ENCODE peak calls at places on chromosomes 3 and 15, in five cellular contexts. J is B cell, O is cardiac muscle cell, H is lower leg skin, S is neural crest cell. N is an unnamed sample.

GRCh38 chr3:106728315-106728821 is 648.9 kb upstream of the CCDC54 start:
- DNase-seq in J (no peak), O (no peak), H (no peak), S (no peak), N (peak)

GRCh38 chr15:42845581-42845980 is 75.0 kb downstream of the TTBK2 start:
- DNase-seq in H (no peak), S (no peak), O (no peak), J (no peak), N (peak)

GRCh38 chr15:44598892-44599291 is 61.9 kb downstream of the EIF3J start:
- DNase-seq in H (no peak), S (no peak), J (no peak), O (no peak), N (no peak)

GRCh38 chr3:85433334-85433733 is 474.5 kb downstream of the CADM2 start:
- DNase-seq in S (no peak), O (no peak), J (no peak), H (no peak), N (no peak)

GRCh38 chr3:13209334-13209733 is 136.1 kb upstream of the IQSEC1 start:
- DNase-seq in H (no peak), O (no peak), S (no peak), J (no peak), N (no peak)

GRCh38 chr3:176741648-176742047 is 455.6 kb downstream of the TBL1XR1 start:
- DNase-seq in O (no peak), H (no peak), J (no peak), S (no peak), N (no peak)

GRCh38 chr15:93302080-93302765 is 213.2 kb upstream of the RGMA start:
- DNase-seq in O (no peak), H (peak), J (no peak), S (no peak), N (peak)

GRCh38 chr3:186414735-186415419 is 52.8 kb upstream of the DGKG start:
- DNase-seq in O (no peak), H (no peak), J (no peak), S (no peak), N (peak)

GRCh38 chr3:38004415-38005075 is 14.0 kb downstream of the VILL start:
- DNase-seq in O (peak), S (peak), H (peak), J (peak), N (peak)

GRCh38 chr15:42088801-42089640 is 5.3 kb downstream of the PLA2G4D start:
- DNase-seq in J (no peak), O (no peak), S (no peak), H (peak), N (no peak)

GRCh38 chr15:22962611-22963010 is 17.6 kb downstream of the CYFIP1 start:
- DNase-seq in S (no peak), O (no peak), J (no peak), H (no peak), N (no peak)

GRCh38 chr15:74129411-74130088 is 836 bp upstream of the ISLR2 start:
- DNase-seq in S (no peak), O (no peak), J (peak), H (no peak), N (no peak)

GRCh38 chr3:45325676-45326075 is 62.7 kb upstream of the LARS2 start:
- DNase-seq in J (no peak), S (no peak), O (no peak), H (peak), N (no peak)
- TF ChIP-seq CTCF in J (no peak), S (no peak), O (no peak), H (no peak), N (no peak)

DNA sequence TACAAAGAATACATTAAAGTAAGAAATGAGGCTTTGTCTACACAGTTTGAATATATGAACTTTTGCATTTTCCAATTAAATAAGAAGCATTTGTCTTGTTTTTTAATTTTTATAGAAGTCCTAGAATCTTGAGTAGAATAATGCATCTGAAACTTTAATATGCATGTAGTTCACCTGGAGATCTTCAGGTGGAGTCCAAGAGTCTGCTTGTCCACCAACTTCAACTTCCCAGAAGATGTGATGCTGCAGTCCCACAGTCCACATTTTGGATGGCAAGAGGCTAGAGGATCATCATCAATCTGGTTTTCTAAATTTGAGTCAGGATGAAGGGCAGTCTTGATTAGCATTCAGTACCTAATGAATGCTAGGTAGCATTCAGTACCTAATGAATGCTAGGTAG is 357.6 kb upstream of the SOX2 start:
- DNase-seq in O (no peak), S (no peak), H (no peak), J (no peak), N (no peak)
- TF ChIP-seq CTCF in O (no peak), S (no peak), H (no peak), J (no peak), N (no peak)

DNA sequence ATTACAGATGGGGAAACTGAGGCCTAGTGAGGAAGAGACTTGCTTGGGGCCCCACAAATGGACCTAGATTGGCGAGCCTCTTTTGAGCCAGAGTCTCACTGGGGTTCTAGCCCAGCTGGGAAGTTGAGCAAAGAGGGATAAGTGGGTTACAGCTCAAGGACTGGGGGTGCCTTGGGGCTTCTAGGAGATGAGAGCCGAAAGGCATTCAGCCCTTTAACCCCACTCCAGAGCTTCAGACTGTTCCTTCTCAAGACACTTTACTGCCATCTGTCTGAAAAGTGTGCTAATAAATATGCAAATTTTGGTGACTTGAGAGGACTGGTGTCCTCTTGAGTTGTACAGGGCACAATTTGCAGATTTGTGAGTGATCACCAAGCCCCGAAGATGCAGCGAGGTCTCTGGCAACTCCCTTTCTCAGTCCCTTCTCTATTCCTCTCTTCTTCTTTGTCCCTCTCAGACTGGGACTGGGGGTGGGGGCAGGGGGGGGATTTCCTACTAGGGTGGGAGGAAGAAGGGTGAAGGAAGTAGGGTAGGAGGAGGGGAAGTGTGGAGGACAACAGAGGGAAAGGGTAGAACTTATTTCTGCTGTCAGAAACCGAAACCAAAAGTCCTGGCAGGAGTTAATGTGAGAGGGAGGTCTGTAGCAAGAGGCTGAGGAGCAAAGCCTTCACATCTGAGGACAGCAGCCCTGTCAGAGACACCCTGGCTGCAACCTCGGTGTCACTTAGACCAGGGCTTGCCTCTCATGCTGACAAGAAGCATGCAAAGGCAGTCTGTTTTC is 16.2 kb upstream of the ANKDD1A start:
- DNase-seq in H (no peak), S (no peak), O (no peak), J (peak), N (no peak)
- TF ChIP-seq CTCF in H (no peak), S (no peak), O (no peak), J (peak), N (no peak)

DNA sequence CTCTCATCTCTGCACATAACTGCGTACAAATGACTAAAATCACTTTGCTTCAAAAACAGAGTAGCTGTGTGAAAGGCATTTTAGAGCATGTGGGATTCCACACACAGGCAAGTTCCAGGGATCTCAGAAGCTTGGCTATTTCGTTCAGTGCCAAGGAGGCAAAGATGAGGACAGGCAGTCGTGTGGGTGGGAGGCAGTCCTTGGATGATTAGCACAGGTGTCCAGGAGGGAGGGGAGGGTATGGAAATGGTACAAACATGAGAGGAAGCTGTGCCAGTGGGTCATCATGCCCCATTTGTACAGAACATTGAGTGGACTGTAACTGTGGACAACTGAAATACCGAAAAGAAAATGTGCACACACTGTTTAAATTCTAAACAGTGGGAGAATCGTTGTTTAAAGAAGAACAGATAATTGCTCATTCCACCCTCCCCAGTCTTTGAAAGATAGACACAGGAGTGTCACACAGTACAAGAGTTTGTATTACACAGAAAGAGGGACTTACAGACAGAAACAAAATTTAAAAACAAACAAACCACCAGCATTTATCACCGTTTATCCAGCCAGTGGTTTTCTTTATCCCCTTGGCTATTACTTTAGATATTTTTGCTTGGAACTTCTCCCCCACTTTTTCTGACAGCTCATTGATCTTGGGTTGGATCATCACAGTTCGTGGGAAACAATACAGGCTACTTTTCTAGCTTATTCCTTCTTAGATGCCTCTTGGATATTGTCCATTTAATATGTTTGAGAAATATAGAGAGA is 122.9 kb downstream of the GREM1 start:
- DNase-seq in H (no peak), S (no peak), J (no peak), O (no peak), N (no peak)
- TF ChIP-seq CTCF in H (no peak), S (no peak), J (no peak), O (no peak), N (no peak)

N was measured in MCF 10A.